ENCODE peak calls at places on chromosomes 7 and 10, in four cellular contexts. One of them, this sample, is unnamed. For H3K27me3, the result is how much of the 10 kb centered on the place peaks cover.

GRCh38 chr7:145557805-145558204 is 558.8 kb upstream of the CNTNAP2 start:
- DNase-seq in trophoblast cell: no peak
- DNase-seq in HCT116: no peak
- DNase-seq in mammary epithelial cell: no peak
- DNase-seq in this sample: no peak

GRCh38 chr10:125174360-125174759 is 14.0 kb upstream of the CTBP2 start:
- DNase-seq in trophoblast cell: no peak
- DNase-seq in HCT116: no peak
- DNase-seq in mammary epithelial cell: no peak
- DNase-seq in this sample: no peak

GRCh38 chr7:98399462-98399861 is 1.4 kb downstream of the BAIAP2L1 start:
- DNase-seq in mammary epithelial cell: peak
- DNase-seq in HCT116: no peak
- DNase-seq in trophoblast cell: peak
- DNase-seq in this sample: peak

GRCh38 chr7:1948887-1949680 is 279.0 kb downstream of the ELFN1 start:
- DNase-seq in trophoblast cell: no peak
- DNase-seq in mammary epithelial cell: no peak
- DNase-seq in HCT116: no peak
- DNase-seq in this sample: no peak

GRCh38 chr7:76069238-76069638 is 21.3 kb downstream of the MDH2 start:
- DNase-seq in HCT116: peak
- DNase-seq in trophoblast cell: peak
- DNase-seq in mammary epithelial cell: peak
- DNase-seq in this sample: peak

GRCh38 chr7:68444956-68445355 is 1153.3 kb upstream of the AUTS2 start:
- DNase-seq in trophoblast cell: no peak
- DNase-seq in HCT116: no peak
- DNase-seq in mammary epithelial cell: no peak
- DNase-seq in this sample: no peak

GRCh38 chr7:27143950-27144798 is 693 bp upstream of the HOXA5 start:
- DNase-seq in trophoblast cell: no peak
- DNase-seq in mammary epithelial cell: peak
- DNase-seq in HCT116: no peak
- DNase-seq in this sample: no peak

GRCh38 chr7:77455334-77455733 is 39.2 kb upstream of the GSAP start:
- DNase-seq in mammary epithelial cell: peak
- DNase-seq in HCT116: no peak
- DNase-seq in trophoblast cell: no peak
- DNase-seq in this sample: peak

GRCh38 chr10:93718937-93719725 is 16.7 kb upstream of the FRA10AC1 start:
- DNase-seq in trophoblast cell: no peak
- DNase-seq in HCT116: no peak
- DNase-seq in mammary epithelial cell: no peak
- DNase-seq in this sample: no peak

GRCh38 chr10:60526024-60526585 is 136.4 kb upstream of the ANK3 start:
- DNase-seq in mammary epithelial cell: peak
- DNase-seq in trophoblast cell: peak
- DNase-seq in HCT116: no peak
- DNase-seq in this sample: no peak

GRCh38 chr7:82081644-82082224 is 311.9 kb upstream of the HGF start:
- DNase-seq in trophoblast cell: no peak
- DNase-seq in HCT116: no peak
- DNase-seq in mammary epithelial cell: no peak
- DNase-seq in this sample: no peak

GRCh38 chr10:124049484-124049883 is 43.9 kb downstream of the CHST15 start:
- DNase-seq in mammary epithelial cell: peak
- DNase-seq in HCT116: peak
- DNase-seq in trophoblast cell: peak
- DNase-seq in this sample: peak

GRCh38 chr10:60314306-60314940 is 75.3 kb downstream of the ANK3 start:
- DNase-seq in mammary epithelial cell: peak
- DNase-seq in trophoblast cell: no peak
- DNase-seq in HCT116: peak
- DNase-seq in this sample: peak

GRCh38 chr7:158802535-158803199 is 26.6 kb downstream of the ESYT2 start:
- DNase-seq in trophoblast cell: peak
- DNase-seq in HCT116: no peak
- DNase-seq in mammary epithelial cell: peak
- DNase-seq in this sample: peak

GRCh38 chr10:34333513-34333912 is 481.6 kb downstream of the PARD3 start:
- DNase-seq in trophoblast cell: no peak
- DNase-seq in HCT116: no peak
- DNase-seq in mammary epithelial cell: peak
- DNase-seq in this sample: peak

GRCh38 chr7:45103958-45104843 is 7.3 kb downstream of the TBRG4 start:
- DNase-seq in trophoblast cell: no peak
- DNase-seq in HCT116: no peak
- DNase-seq in mammary epithelial cell: no peak
- DNase-seq in this sample: no peak

GRCh38 chr10:25694976-25695375 is 239.1 kb upstream of the MYO3A start:
- DNase-seq in mammary epithelial cell: no peak
- DNase-seq in trophoblast cell: no peak
- DNase-seq in HCT116: no peak
- DNase-seq in this sample: no peak

GRCh38 chr7:25823571-25823970 is 328.4 kb upstream of the NFE2L3 start:
- DNase-seq in mammary epithelial cell: no peak
- DNase-seq in HCT116: no peak
- DNase-seq in trophoblast cell: no peak
- DNase-seq in this sample: no peak

GRCh38 chr7:80634505-80634904 is 3.9 kb upstream of the CD36 start:
- DNase-seq in mammary epithelial cell: peak
- DNase-seq in HCT116: no peak
- DNase-seq in trophoblast cell: peak
- DNase-seq in this sample: peak

GRCh38 chr10:30806824-30807223 is 177.3 kb upstream of the LYZL2 start:
- DNase-seq in HCT116: no peak
- DNase-seq in trophoblast cell: no peak
- DNase-seq in mammary epithelial cell: no peak
- DNase-seq in this sample: no peak

GRCh38 chr10:68330852-68331454 is 911 bp upstream of the HNRNPH3 start:
- DNase-seq in mammary epithelial cell: no peak
- DNase-seq in HCT116: no peak
- DNase-seq in trophoblast cell: no peak
- DNase-seq in this sample: peak

GRCh38 chr10:5685764-5686240 is 1.2 kb downstream of the TASOR2 start:
- DNase-seq in HCT116: no peak
- DNase-seq in trophoblast cell: no peak
- DNase-seq in mammary epithelial cell: no peak
- DNase-seq in this sample: no peak

GRCh38 chr10:128854965-128855364 is 612.1 kb upstream of the MGMT start:
- DNase-seq in trophoblast cell: no peak
- DNase-seq in HCT116: no peak
- DNase-seq in mammary epithelial cell: no peak
- DNase-seq in this sample: peak

GRCh38 chr7:115153770-115154468 is 232.0 kb downstream of the MDFIC start:
- DNase-seq in HCT116: no peak
- DNase-seq in mammary epithelial cell: no peak
- DNase-seq in trophoblast cell: no peak
- DNase-seq in this sample: no peak

GRCh38 chr7:155860840-155861479 is 48.7 kb upstream of the SHH start:
- DNase-seq in HCT116: no peak
- DNase-seq in trophoblast cell: no peak
- DNase-seq in mammary epithelial cell: peak
- DNase-seq in this sample: peak

GRCh38 chr7:45711161-45711490 is 137.0 kb downstream of the ADCY1 start:
- DNase-seq in trophoblast cell: no peak
- DNase-seq in HCT116: no peak
- DNase-seq in mammary epithelial cell: no peak
- DNase-seq in this sample: no peak

GRCh38 chr7:68186072-68186471 is 1189.4 kb downstream of the TYW1 start:
- DNase-seq in HCT116: no peak
- DNase-seq in mammary epithelial cell: no peak
- DNase-seq in trophoblast cell: no peak
- DNase-seq in this sample: no peak

GRCh38 chr7:4169505-4169904 is 512.6 kb upstream of the FOXK1 start:
- DNase-seq in trophoblast cell: peak
- DNase-seq in mammary epithelial cell: no peak
- DNase-seq in HCT116: peak
- DNase-seq in this sample: no peak

GRCh38 chr7:30171753-30172447 is 37.1 kb downstream of the MTURN start:
- DNase-seq in HCT116: no peak
- DNase-seq in mammary epithelial cell: peak
- DNase-seq in trophoblast cell: peak
- DNase-seq in this sample: no peak

GRCh38 chr7:32532716-32533115 is 37.4 kb downstream of the AVL9 start:
- DNase-seq in trophoblast cell: no peak
- DNase-seq in HCT116: no peak
- DNase-seq in mammary epithelial cell: no peak
- DNase-seq in this sample: no peak

GRCh38 chr10:20839141-20839540 is 58.0 kb downstream of the NEBL start:
- DNase-seq in HCT116: no peak
- DNase-seq in trophoblast cell: peak
- DNase-seq in mammary epithelial cell: peak
- DNase-seq in this sample: peak

GRCh38 chr10:5900247-5900646 is 10.2 kb downstream of the FBH1 start:
- DNase-seq in HCT116: no peak
- DNase-seq in trophoblast cell: no peak
- DNase-seq in mammary epithelial cell: no peak
- DNase-seq in this sample: no peak

DNA sequence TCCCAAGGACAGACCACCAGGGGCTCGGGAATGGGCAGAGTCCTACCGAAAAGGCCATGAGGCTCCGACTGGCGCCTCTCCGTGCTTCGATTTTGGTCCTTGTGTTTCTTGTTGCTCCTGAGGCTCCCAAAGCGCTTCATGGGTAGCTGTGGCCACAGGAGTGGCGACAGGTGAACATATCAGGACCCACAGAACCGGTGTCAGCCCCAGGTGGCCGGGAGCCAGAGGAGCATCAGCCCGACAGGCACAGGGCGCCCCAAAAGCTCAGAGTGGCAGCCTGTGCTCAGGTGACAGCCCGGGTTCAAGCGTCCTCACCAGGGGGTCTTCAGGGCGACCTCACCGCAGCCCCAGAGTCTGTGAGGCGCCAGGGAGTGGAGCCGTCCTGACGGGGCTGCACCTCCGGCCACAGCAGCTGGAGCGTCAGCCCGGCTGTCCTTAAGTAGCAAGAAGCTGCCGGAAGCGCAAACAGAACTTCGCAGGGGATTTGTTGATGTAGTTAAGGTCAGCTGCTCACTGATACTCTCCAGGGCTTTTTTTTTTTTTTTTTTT is 141.0 kb downstream of the PRKAG2 start:
- DNase-seq in HCT116: no peak
- DNase-seq in trophoblast cell: peak
- DNase-seq in mammary epithelial cell: no peak
- DNase-seq in this sample: no peak
- H2AFZ ChIP-seq in HCT116: peak
- H2AFZ ChIP-seq in trophoblast cell: no peak
- H2AFZ ChIP-seq in mammary epithelial cell: peak
- H2AFZ ChIP-seq in this sample: no peak

GRCh38 chr7:143148651-143149050 is 16.8 kb downstream of the PIP start:
- DNase-seq in trophoblast cell: peak
- DNase-seq in mammary epithelial cell: no peak
- DNase-seq in HCT116: no peak
- DNase-seq in this sample: no peak
- H3K9ac ChIP-seq in trophoblast cell: no peak
- H3K9ac ChIP-seq in mammary epithelial cell: no peak
- H3K9ac ChIP-seq in HCT116: no peak
- H3K9ac ChIP-seq in this sample: no peak

DNA sequence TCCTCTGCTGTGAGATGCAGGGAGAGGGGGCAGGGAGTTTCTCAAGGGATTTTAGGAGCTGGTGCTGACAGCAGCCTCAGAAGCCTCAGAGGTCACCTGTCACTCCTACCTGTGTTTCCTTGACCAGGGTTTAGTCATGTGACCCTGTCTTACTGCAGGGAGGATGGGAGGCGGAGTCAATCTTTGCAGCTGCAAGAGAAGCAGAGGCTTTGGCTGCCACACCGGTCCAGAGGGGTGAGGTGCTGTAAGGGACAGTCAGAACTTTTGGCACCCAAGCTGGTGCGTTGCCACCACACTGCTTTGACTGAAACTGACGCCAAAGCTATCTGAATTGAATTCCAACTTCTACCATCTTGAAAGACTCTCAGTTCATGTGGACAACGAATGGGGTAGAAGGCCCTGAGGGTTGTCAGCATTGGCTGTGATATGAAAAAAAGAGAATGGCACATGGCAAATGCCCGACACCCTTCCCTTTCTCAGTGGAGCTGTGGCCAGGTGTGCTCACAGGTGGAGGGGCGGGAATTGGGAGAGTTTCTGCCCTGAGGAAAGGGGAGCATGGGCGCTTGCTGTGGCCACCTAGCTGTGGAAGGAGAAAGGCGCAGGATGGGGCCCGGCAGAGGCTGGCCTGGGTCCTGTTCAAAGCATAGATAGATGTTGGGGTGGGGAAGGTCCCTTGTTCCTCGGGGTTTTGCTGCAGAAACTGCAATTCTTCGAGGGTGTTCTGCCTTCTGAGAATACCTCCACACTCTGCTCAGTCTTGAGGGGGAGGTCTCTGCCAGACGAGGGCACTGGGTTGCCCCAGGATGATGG is 69.3 kb downstream of the ARHGAP22 start:
- DNase-seq in trophoblast cell: no peak
- DNase-seq in mammary epithelial cell: no peak
- DNase-seq in HCT116: no peak
- DNase-seq in this sample: no peak
- H3K27me3 ChIP-seq in trophoblast cell: under half
- H3K27me3 ChIP-seq in mammary epithelial cell: under half
- H3K27me3 ChIP-seq in HCT116: under half
- H3K27me3 ChIP-seq in this sample: under half

GRCh38 chr10:132206806-132207535 is 20.2 kb downstream of the DPYSL4 start:
- DNase-seq in mammary epithelial cell: no peak
- DNase-seq in HCT116: no peak
- DNase-seq in trophoblast cell: no peak
- DNase-seq in this sample: no peak
- H2AFZ ChIP-seq in mammary epithelial cell: no peak
- H2AFZ ChIP-seq in HCT116: no peak
- H2AFZ ChIP-seq in trophoblast cell: no peak
- H2AFZ ChIP-seq in this sample: no peak

GRCh38 chr7:102934670-102935069 is 21.9 kb downstream of the LRRC17 start:
- DNase-seq in HCT116: no peak
- DNase-seq in trophoblast cell: no peak
- DNase-seq in mammary epithelial cell: no peak
- DNase-seq in this sample: no peak
- H3K9ac ChIP-seq in HCT116: no peak
- H3K9ac ChIP-seq in trophoblast cell: no peak
- H3K9ac ChIP-seq in mammary epithelial cell: no peak
- H3K9ac ChIP-seq in this sample: no peak

GRCh38 chr7:94145602-94146001 is 141.4 kb upstream of the BET1 start:
- DNase-seq in HCT116: no peak
- DNase-seq in trophoblast cell: no peak
- DNase-seq in mammary epithelial cell: no peak
- DNase-seq in this sample: no peak
- H3K27me3 ChIP-seq in HCT116: under half
- H3K27me3 ChIP-seq in trophoblast cell: under half
- H3K27me3 ChIP-seq in mammary epithelial cell: under half
- H3K27me3 ChIP-seq in this sample: under half

This sample was measured in fibroblast of lung.